ENCODE peak calls at places on chromosomes 3 and 15, in five cellular contexts. T, J, K, O and P are unnamed samples. For H3K27me3, the result is how much of the 10 kb centered on the place peaks cover.

GRCh38 chr15:29776859-29777258 is 45.4 kb downstream of the TJP1 start:
- DNase-seq in O (no peak), T (no peak), K (no peak), J (no peak), P (no peak)

GRCh38 chr3:172305552-172305951 is 142.7 kb downstream of the GHSR start:
- DNase-seq in O (peak), J (no peak), K (peak), T (peak), P (peak)

GRCh38 chr3:1666865-1667264 is 431.8 kb upstream of the CNTN4 start:
- DNase-seq in T (no peak), O (no peak), K (no peak), J (no peak), P (no peak)

GRCh38 chr3:127786358-127787070 is 35.8 kb downstream of the MGLL start:
- DNase-seq in T (peak), J (no peak), O (peak), K (peak), P (peak)

GRCh38 chr15:44775923-44776322 is 39.6 kb downstream of the TRIM69 start:
- DNase-seq in T (no peak), K (peak), O (no peak), J (peak), P (no peak)

GRCh38 chr15:87939838-87940457 is 316.6 kb downstream of the NTRK3 start:
- DNase-seq in K (no peak), J (no peak), T (no peak), O (peak), P (peak)

GRCh38 chr3:139421459-139421858 is 32.0 kb upstream of the COPB2 start:
- DNase-seq in K (no peak), J (no peak), T (no peak), O (no peak), P (no peak)

GRCh38 chr3:13543251-13543650 is 5.7 kb upstream of the FBLN2 start:
- DNase-seq in K (peak), O (peak), T (peak), J (no peak), P (peak)

GRCh38 chr3:62722344-62722743 is 152.9 kb downstream of the CADPS start:
- DNase-seq in K (no peak), O (no peak), T (no peak), J (no peak), P (no peak)

GRCh38 chr3:62723636-62724217 is 151.5 kb downstream of the CADPS start:
- DNase-seq in J (no peak), K (no peak), T (no peak), O (no peak), P (no peak)

GRCh38 chr3:62727576-62727975 is 147.6 kb downstream of the CADPS start:
- DNase-seq in O (peak), K (peak), T (no peak), J (no peak), P (peak)

GRCh38 chr3:62723171-62723570 is 152.0 kb downstream of the CADPS start:
- DNase-seq in J (no peak), K (no peak), O (no peak), T (no peak), P (no peak)

GRCh38 chr3:62724503-62724902 is 150.7 kb downstream of the CADPS start:
- DNase-seq in J (no peak), T (no peak), O (no peak), K (no peak), P (no peak)
- H3K9ac ChIP-seq in J (no peak), T (no peak), O (no peak), K (no peak), P (no peak)

GRCh38 chr3:117916839-117917238 is 1117.8 kb downstream of the IGSF11 start:
- DNase-seq in J (no peak), T (no peak), O (no peak), K (no peak), P (no peak)
- H3K27me3 ChIP-seq in J (under half), T (under half), O (under half), K (under half), P (under half)

GRCh38 chr3:33402936-33403335 is 37.3 kb downstream of the UBP1 start:
- DNase-seq in K (no peak), J (no peak), T (no peak), O (no peak), P (no peak)
- H3K4me3 ChIP-seq in K (no peak), J (no peak), T (no peak), O (no peak), P (no peak)

DNA sequence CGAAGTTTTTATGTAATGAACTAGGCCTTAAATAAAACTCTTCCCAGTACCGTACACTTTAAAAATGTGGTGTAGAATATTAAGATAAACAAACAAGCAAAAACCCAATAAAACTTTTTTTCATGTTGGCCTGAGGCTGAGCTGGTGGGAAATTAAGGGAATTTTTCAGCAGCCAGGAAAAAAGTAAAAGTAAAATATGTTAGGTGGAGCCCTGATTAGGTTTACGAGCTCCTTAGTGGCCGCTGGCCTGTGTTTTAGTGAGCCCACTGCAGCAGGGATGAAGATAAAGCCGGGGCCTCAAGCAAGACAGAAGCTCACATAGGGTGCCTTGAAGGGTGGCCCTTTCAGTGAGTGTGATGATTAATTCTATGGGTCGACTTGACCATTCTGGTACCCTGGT is 16.1 kb upstream of the ARL14 start:
- DNase-seq in O (no peak), J (no peak), T (no peak), K (no peak), P (no peak)
- H3K9ac ChIP-seq in O (no peak), J (no peak), T (no peak), K (no peak), P (no peak)

DNA sequence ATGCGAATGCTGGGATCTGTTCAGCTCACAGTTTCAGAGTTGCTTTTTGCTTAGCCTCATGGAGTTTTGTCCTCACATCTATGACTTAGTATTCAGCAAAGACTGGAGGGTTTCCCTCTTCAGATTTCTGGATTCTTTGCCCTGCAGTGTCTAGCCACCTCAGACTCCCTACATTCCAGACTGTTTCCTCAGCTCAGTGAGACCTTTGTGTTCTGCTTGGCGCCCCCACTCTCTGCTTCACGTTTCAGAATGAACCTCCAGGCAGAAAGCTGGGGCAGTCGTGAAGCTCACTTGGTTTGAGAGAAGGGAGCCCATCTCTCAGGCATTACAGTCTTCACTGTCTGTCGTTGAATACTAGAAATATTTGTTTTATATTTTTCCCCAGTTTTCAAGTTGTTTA is 118.1 kb downstream of the CACNA1D start:
- DNase-seq in K (no peak), J (no peak), T (no peak), O (no peak), P (no peak)
- H3K27me3 ChIP-seq in K (under half), J (under half), T (under half), O (under half), P (under half)